ENCODE peak calls at places on chromosomes 2 and 18, in nine cellular contexts. B is K562, J is stomach, S is transverse colon, L is SK-N-SH, N is suprapubic skin, R is H1, V is esophagus muscularis mucosa, H is HepG2. W is an unnamed sample.

GRCh38 chr2:47267389-47268086 is 112.4 kb upstream of the STPG4 start:
- DNase-seq in B (no peak), J (no peak), S (no peak), L (no peak), N (no peak), R (no peak), V (no peak), H (peak; percentile 50), W (peak; percentile 34)

GRCh38 chr2:149598014-149598395 is 10.4 kb upstream of the MMADHC start:
- DNase-seq in B (no peak), J (no peak), S (no peak), L (peak; percentile 6), N (no peak), R (no peak), V (no peak), H (no peak), W (no peak)

GRCh38 chr2:182818541-182819308 is 47.7 kb downstream of the FRZB start:
- DNase-seq in B (no peak), J (no peak), S (no peak), L (peak; percentile 2), N (no peak), R (no peak), V (no peak), H (no peak), W (no peak)

GRCh38 chr2:51027442-51027841 is 4.5 kb downstream of the NRXN1 start:
- DNase-seq in B (no peak), J (no peak), S (no peak), L (no peak), N (no peak), R (no peak), V (no peak), H (no peak), W (no peak)

GRCh38 chr2:17910971-17911370 is 32.5 kb downstream of the KCNS3 start:
- DNase-seq in B (no peak), J (no peak), S (no peak), L (no peak), N (no peak), R (no peak), V (no peak), H (no peak), W (no peak)

GRCh38 chr18:51068111-51068510 is 38.1 kb downstream of the SMAD4 start:
- DNase-seq in B (no peak), J (no peak), S (no peak), L (no peak), N (no peak), R (no peak), V (no peak), H (no peak), W (no peak)

GRCh38 chr2:214542866-214543265 is 132.0 kb downstream of the VWC2L start:
- DNase-seq in B (no peak), J (no peak), S (no peak), L (no peak), N (no peak), R (no peak), V (no peak), H (no peak), W (no peak)

GRCh38 chr2:61705625-61706024 is 148.2 kb downstream of the FAM161A start:
- DNase-seq in B (no peak), J (no peak), S (no peak), L (no peak), N (no peak), R (no peak), V (peak; percentile 87), H (no peak), W (no peak)

GRCh38 chr2:108909275-108909823 is 79.7 kb downstream of the EDAR start:
- DNase-seq in B (no peak), J (no peak), S (no peak), L (peak; percentile 11), N (no peak), R (peak; percentile 37), V (peak; percentile 75), H (no peak), W (no peak)

GRCh38 chr2:28643911-28644334 is 107.7 kb upstream of the PPP1CB start:
- DNase-seq in B (no peak), J (peak; percentile 48), S (peak; percentile 57), L (peak; percentile 43), N (no peak), R (no peak), V (no peak), H (no peak), W (peak; percentile 73)

GRCh38 chr2:189661148-189661956 is at the start of gene ASNSD1:
- DNase-seq in B (peak; percentile 96), J (peak; percentile 100), S (peak; percentile 99), L (peak; percentile 96), N (peak; percentile 99), R (peak; percentile 97), V (peak; percentile 99), H (peak; percentile 100), W (peak; percentile 100)

GRCh38 chr2:189662674-189663226 is 1.5 kb downstream of the ASNSD1 start:
- DNase-seq in B (no peak), J (no peak), S (no peak), L (no peak), N (no peak), R (no peak), V (no peak), H (no peak), W (no peak)

GRCh38 chr2:189660803-189661147 is 484 bp upstream of the ASNSD1 start:
- DNase-seq in B (no peak), J (no peak), S (no peak), L (no peak), N (no peak), R (no peak), V (no peak), H (no peak), W (no peak)

GRCh38 chr2:189659734-189660133 is 1.5 kb upstream of the ASNSD1 start:
- DNase-seq in B (no peak), J (no peak), S (no peak), L (no peak), N (no peak), R (no peak), V (no peak), H (no peak), W (no peak)

GRCh38 chr2:189661957-189662321 is 680 bp downstream of the ASNSD1 start:
- DNase-seq in B (no peak), J (no peak), S (no peak), L (peak; percentile 9), N (no peak), R (no peak), V (no peak), H (no peak), W (no peak)
- TF ChIP-seq EP300 in B (no peak), J (no peak), S (no peak), L (no peak), N (no peak), R (no peak), V (no peak), H (no peak), W (no peak)

GRCh38 chr2:240347373-240347940 is 88.0 kb upstream of the GPC1 start:
- DNase-seq in B (no peak), J (no peak), S (no peak), L (no peak), N (no peak), R (no peak), V (no peak), H (no peak), W (peak; percentile 53)

GRCh38 chr2:240343548-240343947 is 91.9 kb upstream of the GPC1 start:
- DNase-seq in B (no peak), J (no peak), S (no peak), L (no peak), N (no peak), R (no peak), V (no peak), H (no peak), W (no peak)

GRCh38 chr2:240346753-240347372 is 88.6 kb upstream of the GPC1 start:
- DNase-seq in B (no peak), J (no peak), S (no peak), L (no peak), N (peak; percentile 50), R (no peak), V (no peak), H (no peak), W (peak; percentile 36)

GRCh38 chr2:240346015-240346752 is 89.3 kb upstream of the GPC1 start:
- DNase-seq in B (no peak), J (no peak), S (no peak), L (no peak), N (peak; percentile 49), R (no peak), V (no peak), H (no peak), W (no peak)

DNA sequence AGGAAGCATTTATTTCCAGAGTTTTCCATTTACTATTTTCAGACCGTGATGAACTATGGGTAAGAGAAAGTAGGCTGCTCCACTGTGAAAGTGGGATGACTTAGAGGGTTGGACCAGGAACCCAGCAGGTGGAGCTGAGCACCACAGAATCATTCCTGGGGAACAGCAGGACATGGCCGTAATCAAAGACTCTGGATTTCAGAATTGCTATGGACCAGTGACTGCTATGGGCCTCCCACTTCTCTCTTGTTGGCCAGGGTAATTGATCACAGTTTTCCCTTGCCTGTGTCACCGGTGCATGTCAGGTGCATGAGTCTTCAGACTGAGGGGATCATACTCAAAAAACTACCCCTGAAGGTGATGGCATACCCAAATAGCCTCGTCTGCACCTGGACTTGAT is 90.6 kb upstream of the GPC1 start:
- DNase-seq in B (no peak), J (no peak), S (no peak), L (no peak), N (no peak), R (no peak), V (no peak), H (no peak), W (no peak)
- TF ChIP-seq CTCF in B (no peak), J (no peak), S (no peak), L (peak; percentile 7), N (no peak), R (no peak), V (no peak), H (peak; percentile 22), W (no peak)

DNA sequence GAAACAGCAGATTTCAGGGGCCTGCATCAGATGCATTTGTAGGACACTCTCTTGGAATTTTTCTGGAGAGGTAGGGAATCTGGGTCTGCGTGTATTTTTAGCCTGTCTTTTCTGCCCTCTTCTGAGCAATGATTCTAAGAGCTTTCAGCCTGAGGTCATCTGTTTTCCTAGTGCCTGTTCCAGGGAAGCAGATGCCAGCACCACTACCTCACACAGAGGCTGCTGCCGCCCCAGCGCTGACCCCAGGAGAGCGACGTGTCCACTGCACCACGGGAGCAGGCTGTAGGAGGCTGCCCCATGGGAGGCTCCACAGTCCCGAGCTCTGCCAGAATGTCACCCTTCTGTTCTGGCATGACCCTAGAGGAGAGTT is 316.5 kb downstream of the CYP26B1 start:
- DNase-seq in B (no peak), J (peak; percentile 21), S (no peak), L (no peak), N (no peak), R (no peak), V (peak; percentile 87), H (no peak), W (no peak)
- TF ChIP-seq POLR2AphosphoS5 in B (no peak), J (no peak), S (no peak), L (no peak), N (no peak), R (no peak), V (peak; percentile 56), H (no peak), W (no peak)

DNA sequence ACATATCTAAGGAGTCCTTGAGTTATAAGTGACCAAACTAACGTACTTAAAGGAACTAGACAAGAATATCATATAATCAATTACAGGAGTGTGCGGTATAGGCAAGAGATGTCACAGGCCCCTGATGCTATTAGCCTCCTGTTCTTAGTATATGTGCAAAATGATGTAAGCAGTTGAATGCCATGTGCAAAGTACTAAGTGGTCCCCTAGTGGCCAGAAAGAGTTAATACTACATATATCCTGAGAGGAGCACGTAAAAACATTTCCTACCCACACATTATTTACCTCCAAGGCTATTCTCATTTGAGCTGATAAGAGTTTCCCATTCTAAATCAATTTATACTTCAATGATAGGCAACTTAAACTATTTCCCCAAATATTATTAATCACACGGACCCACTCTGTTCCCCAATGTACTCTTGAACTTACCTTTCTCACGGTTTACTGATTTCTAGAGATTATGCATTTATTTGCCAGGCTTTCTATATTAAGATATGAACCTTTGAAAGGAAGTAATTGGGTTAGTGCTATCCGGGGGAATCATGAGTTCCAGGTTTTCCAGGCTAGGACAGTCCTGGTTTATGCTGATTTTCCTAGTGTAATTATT is 158.0 kb upstream of the KLHL14 start:
- DNase-seq in B (peak; percentile 16), J (no peak), S (no peak), L (peak; percentile 58), N (no peak), R (no peak), V (no peak), H (peak; percentile 55), W (no peak)
- TF ChIP-seq EP300 in B (no peak), J (no peak), S (no peak), L (no peak), N (no peak), R (no peak), V (no peak), H (no peak), W (no peak)